ENCODE peak calls at places on chromosomes 7 and 10, in eight cellular contexts. One of them, this sample, is unnamed.

GRCh38 chr10:109343293-109343692 is 580.0 kb downstream of the XPNPEP1 start:
- ATAC-seq in HCT116: no peak
- ATAC-seq in upper lobe of left lung: no peak
- ATAC-seq in GM23338: no peak
- ATAC-seq in HepG2: no peak
- ATAC-seq in GM12878: no peak
- ATAC-seq in Panc1: no peak
- ATAC-seq in K562: no peak
- ATAC-seq in this sample: no peak

GRCh38 chr10:49225218-49225876 is 37.2 kb upstream of the TMEM273 start:
- ATAC-seq in GM23338: no peak
- ATAC-seq in HCT116: no peak
- ATAC-seq in Panc1: no peak
- ATAC-seq in K562: peak
- ATAC-seq in GM12878: no peak
- ATAC-seq in upper lobe of left lung: peak
- ATAC-seq in HepG2: no peak
- ATAC-seq in this sample: peak

GRCh38 chr10:132403511-132404168 is 6.6 kb downstream of the PWWP2B start:
- ATAC-seq in HCT116: no peak
- ATAC-seq in HepG2: no peak
- ATAC-seq in Panc1: no peak
- ATAC-seq in GM23338: no peak
- ATAC-seq in GM12878: no peak
- ATAC-seq in K562: no peak
- ATAC-seq in upper lobe of left lung: no peak
- ATAC-seq in this sample: no peak

GRCh38 chr10:120195984-120196712 is 260.9 kb upstream of the PLPP4 start:
- ATAC-seq in HCT116: no peak
- ATAC-seq in HepG2: no peak
- ATAC-seq in GM23338: no peak
- ATAC-seq in GM12878: no peak
- ATAC-seq in upper lobe of left lung: peak
- ATAC-seq in Panc1: no peak
- ATAC-seq in K562: no peak
- ATAC-seq in this sample: no peak

GRCh38 chr7:4842302-4843064 is 19.3 kb downstream of the PAPOLB start:
- ATAC-seq in K562: no peak
- ATAC-seq in HepG2: peak
- ATAC-seq in Panc1: peak
- ATAC-seq in GM23338: no peak
- ATAC-seq in HCT116: no peak
- ATAC-seq in GM12878: no peak
- ATAC-seq in upper lobe of left lung: no peak
- ATAC-seq in this sample: peak

GRCh38 chr10:128062331-128062730 is 63.9 kb downstream of the MKI67 start:
- ATAC-seq in HCT116: no peak
- ATAC-seq in HepG2: no peak
- ATAC-seq in upper lobe of left lung: no peak
- ATAC-seq in GM23338: peak
- ATAC-seq in GM12878: peak
- ATAC-seq in K562: peak
- ATAC-seq in Panc1: no peak
- ATAC-seq in this sample: no peak

GRCh38 chr7:148747274-148747673 is 48.6 kb downstream of the CUL1 start:
- ATAC-seq in HCT116: no peak
- ATAC-seq in upper lobe of left lung: no peak
- ATAC-seq in K562: peak
- ATAC-seq in HepG2: peak
- ATAC-seq in GM23338: peak
- ATAC-seq in Panc1: no peak
- ATAC-seq in GM12878: peak
- ATAC-seq in this sample: no peak

GRCh38 chr7:34011711-34012110 is 106.4 kb downstream of the BMPER start:
- ATAC-seq in HCT116: no peak
- ATAC-seq in GM23338: no peak
- ATAC-seq in upper lobe of left lung: no peak
- ATAC-seq in Panc1: no peak
- ATAC-seq in K562: no peak
- ATAC-seq in GM12878: no peak
- ATAC-seq in HepG2: no peak
- ATAC-seq in this sample: no peak

GRCh38 chr10:77594171-77594783 is 43.3 kb downstream of the KCNMA1 start:
- ATAC-seq in K562: no peak
- ATAC-seq in GM23338: no peak
- ATAC-seq in HepG2: no peak
- ATAC-seq in GM12878: peak
- ATAC-seq in Panc1: no peak
- ATAC-seq in upper lobe of left lung: peak
- ATAC-seq in HCT116: no peak
- ATAC-seq in this sample: no peak

GRCh38 chr7:74083117-74083876 is at the start of gene LIMK1:
- ATAC-seq in GM12878: peak
- ATAC-seq in upper lobe of left lung: peak
- ATAC-seq in HCT116: peak
- ATAC-seq in Panc1: peak
- ATAC-seq in GM23338: peak
- ATAC-seq in HepG2: peak
- ATAC-seq in K562: peak
- ATAC-seq in this sample: peak

GRCh38 chr7:137880432-137880831 is 33.7 kb upstream of the DGKI start:
- ATAC-seq in HCT116: no peak
- ATAC-seq in K562: no peak
- ATAC-seq in Panc1: no peak
- ATAC-seq in upper lobe of left lung: peak
- ATAC-seq in GM12878: no peak
- ATAC-seq in HepG2: no peak
- ATAC-seq in GM23338: no peak
- ATAC-seq in this sample: no peak

GRCh38 chr10:120713573-120713972 is 137.6 kb upstream of the WDR11 start:
- ATAC-seq in K562: no peak
- ATAC-seq in HepG2: no peak
- ATAC-seq in HCT116: no peak
- ATAC-seq in Panc1: no peak
- ATAC-seq in GM12878: no peak
- ATAC-seq in GM23338: no peak
- ATAC-seq in upper lobe of left lung: no peak
- ATAC-seq in this sample: no peak

GRCh38 chr7:121286742-121287699 is 41.8 kb upstream of the WNT16 start:
- ATAC-seq in GM12878: no peak
- ATAC-seq in GM23338: no peak
- ATAC-seq in upper lobe of left lung: no peak
- ATAC-seq in HCT116: peak
- ATAC-seq in HepG2: no peak
- ATAC-seq in K562: peak
- ATAC-seq in Panc1: no peak
- ATAC-seq in this sample: no peak

GRCh38 chr7:1666779-1667565 is 3.1 kb upstream of the ELFN1 start:
- ATAC-seq in HepG2: peak
- ATAC-seq in upper lobe of left lung: peak
- ATAC-seq in K562: peak
- ATAC-seq in HCT116: no peak
- ATAC-seq in Panc1: peak
- ATAC-seq in GM12878: no peak
- ATAC-seq in GM23338: peak
- ATAC-seq in this sample: no peak

GRCh38 chr10:84401838-84402611 is 73.6 kb downstream of the CCSER2 start:
- ATAC-seq in HCT116: no peak
- ATAC-seq in Panc1: no peak
- ATAC-seq in K562: no peak
- ATAC-seq in HepG2: no peak
- ATAC-seq in upper lobe of left lung: no peak
- ATAC-seq in GM23338: no peak
- ATAC-seq in GM12878: no peak
- ATAC-seq in this sample: no peak

GRCh38 chr7:93226310-93226709 is at the start of gene HEPACAM2:
- ATAC-seq in Panc1: no peak
- ATAC-seq in HCT116: no peak
- ATAC-seq in GM23338: no peak
- ATAC-seq in K562: no peak
- ATAC-seq in GM12878: peak
- ATAC-seq in upper lobe of left lung: no peak
- ATAC-seq in HepG2: no peak
- ATAC-seq in this sample: no peak

GRCh38 chr7:130975731-130976130 is 241.7 kb upstream of the KLF14 start:
- ATAC-seq in upper lobe of left lung: no peak
- ATAC-seq in Panc1: no peak
- ATAC-seq in K562: no peak
- ATAC-seq in GM12878: no peak
- ATAC-seq in HCT116: no peak
- ATAC-seq in HepG2: no peak
- ATAC-seq in GM23338: no peak
- ATAC-seq in this sample: no peak

GRCh38 chr7:33446551-33446950 is 317.2 kb downstream of the BBS9 start:
- ATAC-seq in HepG2: no peak
- ATAC-seq in GM12878: no peak
- ATAC-seq in Panc1: no peak
- ATAC-seq in K562: no peak
- ATAC-seq in GM23338: no peak
- ATAC-seq in HCT116: no peak
- ATAC-seq in upper lobe of left lung: no peak
- ATAC-seq in this sample: no peak

GRCh38 chr10:63430091-63430998 is 35.4 kb downstream of the JMJD1C start:
- ATAC-seq in HCT116: no peak
- ATAC-seq in HepG2: no peak
- ATAC-seq in upper lobe of left lung: peak
- ATAC-seq in Panc1: no peak
- ATAC-seq in GM12878: no peak
- ATAC-seq in K562: no peak
- ATAC-seq in GM23338: no peak
- ATAC-seq in this sample: no peak
- TF ChIP-seq POLR2AphosphoS5 in HCT116: no peak
- TF ChIP-seq POLR2AphosphoS5 in HepG2: no peak
- TF ChIP-seq POLR2AphosphoS5 in upper lobe of left lung: no peak
- TF ChIP-seq POLR2AphosphoS5 in Panc1: no peak
- TF ChIP-seq POLR2AphosphoS5 in GM12878: no peak
- TF ChIP-seq POLR2AphosphoS5 in K562: no peak
- TF ChIP-seq POLR2AphosphoS5 in GM23338: no peak
- TF ChIP-seq POLR2AphosphoS5 in this sample: no peak

GRCh38 chr7:9709211-9709610 is 1264.5 kb upstream of the PHF14 start:
- ATAC-seq in GM23338: no peak
- ATAC-seq in HepG2: no peak
- ATAC-seq in GM12878: no peak
- ATAC-seq in HCT116: no peak
- ATAC-seq in upper lobe of left lung: no peak
- ATAC-seq in K562: no peak
- ATAC-seq in Panc1: no peak
- ATAC-seq in this sample: no peak

DNA sequence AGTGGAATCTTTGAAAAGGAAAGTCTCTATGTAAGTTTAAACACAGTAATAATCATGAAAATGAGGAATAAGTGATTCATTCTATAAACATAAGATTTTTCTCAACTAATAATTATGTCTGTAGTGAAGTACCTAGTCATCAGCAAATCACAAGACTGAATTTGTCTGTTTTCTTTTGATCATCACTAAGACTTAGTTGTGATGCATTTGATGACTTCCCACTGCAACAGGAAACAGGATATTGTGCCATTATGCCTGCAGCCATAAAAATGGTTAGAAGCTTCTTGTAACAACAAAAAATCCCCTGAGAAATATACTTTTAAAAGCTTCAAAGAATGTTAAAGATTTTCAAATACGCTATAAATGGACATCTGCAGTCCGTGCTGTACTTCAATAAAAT is 1262.4 kb upstream of the PHF14 start:
- ATAC-seq in K562: no peak
- ATAC-seq in Panc1: no peak
- ATAC-seq in GM23338: no peak
- ATAC-seq in GM12878: no peak
- ATAC-seq in HepG2: no peak
- ATAC-seq in upper lobe of left lung: no peak
- ATAC-seq in HCT116: no peak
- ATAC-seq in this sample: no peak
- H3K4me3 ChIP-seq in K562: no peak
- H3K4me3 ChIP-seq in Panc1: no peak
- H3K4me3 ChIP-seq in GM23338: no peak
- H3K4me3 ChIP-seq in GM12878: no peak
- H3K4me3 ChIP-seq in HepG2: no peak
- H3K4me3 ChIP-seq in upper lobe of left lung: no peak
- H3K4me3 ChIP-seq in HCT116: no peak
- H3K4me3 ChIP-seq in this sample: no peak

DNA sequence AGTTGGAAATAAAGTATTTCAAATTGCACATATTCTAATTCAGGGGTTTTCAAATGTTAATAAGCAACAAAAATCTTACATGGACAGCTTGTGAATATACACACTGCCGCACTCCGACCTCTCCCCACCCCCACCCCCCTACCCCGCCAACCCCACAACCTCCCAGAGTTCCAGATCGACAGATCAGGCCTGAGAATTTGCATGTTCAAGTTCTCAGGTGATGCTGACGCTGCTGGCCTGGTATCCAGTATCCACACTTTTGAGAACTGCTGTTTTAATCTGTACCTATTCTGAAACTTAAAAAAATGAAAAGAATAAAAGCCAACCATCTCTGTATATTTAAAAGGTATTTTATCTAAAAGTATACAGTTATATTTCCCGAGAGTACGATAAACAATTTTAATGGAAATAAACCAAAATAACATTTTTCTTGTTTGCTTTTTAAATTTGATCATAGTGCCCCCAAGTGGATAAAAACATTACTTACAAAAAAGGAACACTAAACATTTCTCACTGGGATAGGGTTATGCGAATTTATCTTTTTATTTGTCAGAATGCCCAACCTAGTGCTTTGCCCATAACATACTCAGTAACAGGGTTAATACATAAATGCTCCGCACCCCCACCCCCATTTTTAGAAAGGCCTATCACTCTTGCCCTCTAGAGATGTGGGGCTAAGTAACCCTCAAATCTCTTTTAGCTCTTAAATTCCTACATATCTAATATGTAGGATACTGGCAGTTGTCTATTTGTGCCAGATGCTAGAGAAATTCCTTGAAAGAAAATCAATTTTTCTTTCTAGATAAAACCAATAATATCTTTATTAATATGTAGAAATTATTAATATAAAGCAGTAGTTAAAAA is 166.3 kb downstream of the RNF133 start:
- ATAC-seq in HCT116: peak
- ATAC-seq in HepG2: no peak
- ATAC-seq in K562: no peak
- ATAC-seq in Panc1: no peak
- ATAC-seq in upper lobe of left lung: no peak
- ATAC-seq in GM12878: peak
- ATAC-seq in GM23338: peak
- ATAC-seq in this sample: no peak
- TF ChIP-seq CTCF in HCT116: peak
- TF ChIP-seq CTCF in HepG2: peak
- TF ChIP-seq CTCF in K562: peak
- TF ChIP-seq CTCF in Panc1: peak
- TF ChIP-seq CTCF in upper lobe of left lung: peak
- TF ChIP-seq CTCF in GM12878: peak
- TF ChIP-seq CTCF in GM23338: peak
- TF ChIP-seq CTCF in this sample: peak

DNA sequence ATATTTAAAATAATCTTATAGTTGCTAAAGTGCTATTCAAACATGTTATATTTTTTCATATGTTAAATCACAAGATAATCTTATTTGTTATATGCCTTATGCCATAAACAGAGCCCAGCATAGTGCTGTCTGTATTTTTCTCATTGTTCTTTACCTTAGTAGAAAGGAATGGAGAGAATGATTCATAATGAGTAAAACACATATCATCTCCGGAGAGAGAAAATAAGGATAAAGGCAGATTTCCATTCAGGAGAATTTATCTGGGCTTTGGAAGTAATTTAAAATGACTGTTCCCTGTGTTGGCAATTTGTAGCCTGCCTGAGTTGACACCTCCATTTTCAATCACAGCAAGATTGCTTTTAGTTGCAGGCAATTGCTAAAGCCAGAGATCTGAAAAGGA is 30.2 kb downstream of the CHN2 start:
- ATAC-seq in K562: no peak
- ATAC-seq in GM23338: no peak
- ATAC-seq in GM12878: no peak
- ATAC-seq in Panc1: no peak
- ATAC-seq in HepG2: no peak
- ATAC-seq in HCT116: no peak
- ATAC-seq in upper lobe of left lung: no peak
- ATAC-seq in this sample: no peak
- TF ChIP-seq POLR2AphosphoS5 in K562: no peak
- TF ChIP-seq POLR2AphosphoS5 in GM23338: no peak
- TF ChIP-seq POLR2AphosphoS5 in GM12878: no peak
- TF ChIP-seq POLR2AphosphoS5 in Panc1: no peak
- TF ChIP-seq POLR2AphosphoS5 in HepG2: no peak
- TF ChIP-seq POLR2AphosphoS5 in HCT116: no peak
- TF ChIP-seq POLR2AphosphoS5 in upper lobe of left lung: no peak
- TF ChIP-seq POLR2AphosphoS5 in this sample: no peak